ENCODE peak calls at places on chromosomes 7 and 10, in seven cellular contexts. T is activated CD8-positive, alpha-beta T cell treated with anti-CD3 and anti-CD28 coated beads for 36 hours; E is stimulated activated CD4-positive, alpha-beta T cell treated with anti-CD3 and anti-CD28 coated beads, Interleukin-1b, Interleukin-23, amount 100 ng/mL, for 1 hour; Z is activated T-helper 9 cell treated with anti-CD3 and anti-CD28 coated beads, Interleukin-2, amount 50 U/mL, for 16 hours; W is AG10803; I is activated CD4-positive, CD25-positive, alpha-beta regulatory T cell; S is stromal cell of bone marrow. F is an unnamed sample.

GRCh38 chr10:132774905-132775863 is 10.8 kb downstream of the NKX6-2 start:
- DNase-seq in T (no peak), E (no peak), Z (no peak), W (no peak), I (no peak), S (no peak), F (no peak)

GRCh38 chr7:30445770-30446169 is 32.8 kb downstream of the NOD1 start:
- DNase-seq in T (peak; percentile 89), E (peak; percentile 23), Z (peak; percentile 47), W (peak; percentile 83), I (peak; percentile 56), S (peak; percentile 56), F (no peak)

GRCh38 chr7:75992083-75992755 is 2.2 kb downstream of the TMEM120A start:
- DNase-seq in T (no peak), E (no peak), Z (no peak), W (no peak), I (no peak), S (no peak), F (no peak)

GRCh38 chr10:59865101-59865500 is 41.3 kb downstream of the CCDC6 start:
- DNase-seq in T (no peak), E (no peak), Z (no peak), W (no peak), I (no peak), S (no peak), F (no peak)

GRCh38 chr7:127901895-127902703 is 129.1 kb downstream of the LRRC4 start:
- DNase-seq in T (no peak), E (no peak), Z (no peak), W (no peak), I (no peak), S (no peak), F (no peak)

GRCh38 chr7:44712012-44712411 is 36.6 kb upstream of the ZMIZ2 start:
- DNase-seq in T (no peak), E (no peak), Z (no peak), W (no peak), I (no peak), S (no peak), F (no peak)

GRCh38 chr10:34121974-34122282 is 693.2 kb downstream of the PARD3 start:
- DNase-seq in T (peak; percentile 33), E (no peak), Z (no peak), W (no peak), I (no peak), S (peak; percentile 43), F (no peak)

GRCh38 chr7:130356121-130356759 is 11.6 kb downstream of the CPA5 start:
- DNase-seq in T (no peak), E (no peak), Z (no peak), W (peak; percentile 99), I (no peak), S (peak; percentile 72), F (no peak)

GRCh38 chr10:3481496-3481895 is 303.5 kb downstream of the KLF6 start:
- DNase-seq in T (no peak), E (no peak), Z (no peak), W (no peak), I (no peak), S (no peak), F (no peak)

GRCh38 chr10:91198781-91199180 is 21.7 kb upstream of the PCGF5 start:
- DNase-seq in T (peak; percentile 39), E (no peak), Z (no peak), W (peak; percentile 88), I (no peak), S (peak; percentile 84), F (no peak)

GRCh38 chr7:6248581-6248980 is 23.8 kb downstream of the CYTH3 start:
- DNase-seq in T (no peak), E (no peak), Z (no peak), W (peak; percentile 74), I (no peak), S (peak; percentile 65), F (no peak)

F was measured in cortex of kidney.